ENCODE peak calls at places on chromosome 3, in six cellular contexts. One of them, this sample, is unnamed.

GRCh38 chr3:38108649-38109579 is 28.0 kb downstream of the ACAA1 start:
- DNase-seq in HT1080: no peak
- DNase-seq in GM04504: no peak
- DNase-seq in RWPE1: no peak
- DNase-seq in IMR-90: no peak
- DNase-seq in activated naive CD8-positive, alpha-beta T cell treated with anti-CD3 and anti-CD28 coated beads for 36 hours: no peak
- DNase-seq in this sample: no peak

GRCh38 chr3:50972029-50972428 is 297.3 kb downstream of the DOCK3 start:
- DNase-seq in HT1080: no peak
- DNase-seq in GM04504: no peak
- DNase-seq in RWPE1: no peak
- DNase-seq in IMR-90: no peak
- DNase-seq in activated naive CD8-positive, alpha-beta T cell treated with anti-CD3 and anti-CD28 coated beads for 36 hours: no peak
- DNase-seq in this sample: no peak

GRCh38 chr3:169044341-169045113 is 619.0 kb downstream of the MECOM start:
- DNase-seq in HT1080: peak
- DNase-seq in GM04504: peak
- DNase-seq in RWPE1: peak
- DNase-seq in IMR-90: peak
- DNase-seq in activated naive CD8-positive, alpha-beta T cell treated with anti-CD3 and anti-CD28 coated beads for 36 hours: no peak
- DNase-seq in this sample: no peak

GRCh38 chr3:76679510-76679909 is 360.4 kb upstream of the ROBO2 start:
- DNase-seq in HT1080: no peak
- DNase-seq in GM04504: no peak
- DNase-seq in RWPE1: no peak
- DNase-seq in IMR-90: no peak
- DNase-seq in activated naive CD8-positive, alpha-beta T cell treated with anti-CD3 and anti-CD28 coated beads for 36 hours: no peak
- DNase-seq in this sample: no peak

GRCh38 chr3:185402561-185402960 is 39.6 kb downstream of the MAP3K13 start:
- DNase-seq in HT1080: no peak
- DNase-seq in GM04504: no peak
- DNase-seq in RWPE1: no peak
- DNase-seq in IMR-90: peak
- DNase-seq in activated naive CD8-positive, alpha-beta T cell treated with anti-CD3 and anti-CD28 coated beads for 36 hours: no peak
- DNase-seq in this sample: no peak

GRCh38 chr3:169041677-169042171 is 621.8 kb downstream of the MECOM start:
- DNase-seq in HT1080: peak
- DNase-seq in GM04504: no peak
- DNase-seq in RWPE1: peak
- DNase-seq in IMR-90: peak
- DNase-seq in activated naive CD8-positive, alpha-beta T cell treated with anti-CD3 and anti-CD28 coated beads for 36 hours: no peak
- DNase-seq in this sample: no peak

GRCh38 chr3:105970283-105970682 is 101.5 kb upstream of the CBLB start:
- DNase-seq in HT1080: peak
- DNase-seq in GM04504: peak
- DNase-seq in RWPE1: peak
- DNase-seq in IMR-90: peak
- DNase-seq in activated naive CD8-positive, alpha-beta T cell treated with anti-CD3 and anti-CD28 coated beads for 36 hours: no peak
- DNase-seq in this sample: no peak

GRCh38 chr3:28575748-28576589 is 227.3 kb upstream of the AZI2 start:
- DNase-seq in HT1080: no peak
- DNase-seq in GM04504: no peak
- DNase-seq in RWPE1: no peak
- DNase-seq in IMR-90: no peak
- DNase-seq in activated naive CD8-positive, alpha-beta T cell treated with anti-CD3 and anti-CD28 coated beads for 36 hours: no peak
- DNase-seq in this sample: no peak

GRCh38 chr3:168467085-168467714 is 371.5 kb upstream of the GOLIM4 start:
- DNase-seq in HT1080: peak
- DNase-seq in GM04504: no peak
- DNase-seq in RWPE1: no peak
- DNase-seq in IMR-90: peak
- DNase-seq in activated naive CD8-positive, alpha-beta T cell treated with anti-CD3 and anti-CD28 coated beads for 36 hours: no peak
- DNase-seq in this sample: no peak

GRCh38 chr3:102348904-102349303 is 85.9 kb upstream of the ZPLD1 start:
- DNase-seq in HT1080: no peak
- DNase-seq in GM04504: no peak
- DNase-seq in RWPE1: no peak
- DNase-seq in IMR-90: no peak
- DNase-seq in activated naive CD8-positive, alpha-beta T cell treated with anti-CD3 and anti-CD28 coated beads for 36 hours: no peak
- DNase-seq in this sample: no peak

GRCh38 chr3:23991236-23992050 is 46.4 kb downstream of the NR1D2 start:
- DNase-seq in HT1080: peak
- DNase-seq in GM04504: no peak
- DNase-seq in RWPE1: no peak
- DNase-seq in IMR-90: peak
- DNase-seq in activated naive CD8-positive, alpha-beta T cell treated with anti-CD3 and anti-CD28 coated beads for 36 hours: no peak
- DNase-seq in this sample: no peak

GRCh38 chr3:33425456-33425855 is 14.7 kb downstream of the UBP1 start:
- DNase-seq in HT1080: no peak
- DNase-seq in GM04504: no peak
- DNase-seq in RWPE1: no peak
- DNase-seq in IMR-90: no peak
- DNase-seq in activated naive CD8-positive, alpha-beta T cell treated with anti-CD3 and anti-CD28 coated beads for 36 hours: no peak
- DNase-seq in this sample: no peak

GRCh38 chr3:64741344-64741743 is 53.5 kb upstream of the ADAMTS9 start:
- DNase-seq in HT1080: no peak
- DNase-seq in GM04504: no peak
- DNase-seq in RWPE1: no peak
- DNase-seq in IMR-90: peak
- DNase-seq in activated naive CD8-positive, alpha-beta T cell treated with anti-CD3 and anti-CD28 coated beads for 36 hours: no peak
- DNase-seq in this sample: no peak

GRCh38 chr3:178419078-178419477 is 117.2 kb upstream of the KCNMB2 start:
- DNase-seq in HT1080: peak
- DNase-seq in GM04504: no peak
- DNase-seq in RWPE1: peak
- DNase-seq in IMR-90: peak
- DNase-seq in activated naive CD8-positive, alpha-beta T cell treated with anti-CD3 and anti-CD28 coated beads for 36 hours: no peak
- DNase-seq in this sample: no peak

GRCh38 chr3:51963951-51964451 is 3.3 kb downstream of the PCBP4 start:
- DNase-seq in HT1080: no peak
- DNase-seq in GM04504: no peak
- DNase-seq in RWPE1: no peak
- DNase-seq in IMR-90: no peak
- DNase-seq in activated naive CD8-positive, alpha-beta T cell treated with anti-CD3 and anti-CD28 coated beads for 36 hours: no peak
- DNase-seq in this sample: no peak

GRCh38 chr3:39381432-39381831 is 1.7 kb upstream of the SLC25A38 start:
- DNase-seq in HT1080: no peak
- DNase-seq in GM04504: no peak
- DNase-seq in RWPE1: no peak
- DNase-seq in IMR-90: no peak
- DNase-seq in activated naive CD8-positive, alpha-beta T cell treated with anti-CD3 and anti-CD28 coated beads for 36 hours: no peak
- DNase-seq in this sample: no peak

GRCh38 chr3:29486087-29486486 is 205.2 kb downstream of the RBMS3 start:
- DNase-seq in HT1080: no peak
- DNase-seq in GM04504: peak
- DNase-seq in RWPE1: peak
- DNase-seq in IMR-90: peak
- DNase-seq in activated naive CD8-positive, alpha-beta T cell treated with anti-CD3 and anti-CD28 coated beads for 36 hours: no peak
- DNase-seq in this sample: no peak

GRCh38 chr3:127171721-127172120 is 21.2 kb upstream of the PRR23E start:
- DNase-seq in HT1080: no peak
- DNase-seq in GM04504: no peak
- DNase-seq in RWPE1: no peak
- DNase-seq in IMR-90: no peak
- DNase-seq in activated naive CD8-positive, alpha-beta T cell treated with anti-CD3 and anti-CD28 coated beads for 36 hours: no peak
- DNase-seq in this sample: no peak

GRCh38 chr3:128875556-128876120 is 3.8 kb upstream of the ACAD9 start:
- DNase-seq in HT1080: no peak
- DNase-seq in GM04504: no peak
- DNase-seq in RWPE1: no peak
- DNase-seq in IMR-90: no peak
- DNase-seq in activated naive CD8-positive, alpha-beta T cell treated with anti-CD3 and anti-CD28 coated beads for 36 hours: peak
- DNase-seq in this sample: no peak

GRCh38 chr3:183904833-183905780 is 20.4 kb upstream of the PARL start:
- DNase-seq in HT1080: no peak
- DNase-seq in GM04504: no peak
- DNase-seq in RWPE1: no peak
- DNase-seq in IMR-90: no peak
- DNase-seq in activated naive CD8-positive, alpha-beta T cell treated with anti-CD3 and anti-CD28 coated beads for 36 hours: no peak
- DNase-seq in this sample: no peak

GRCh38 chr3:140145501-140145900 is 210.5 kb downstream of the CLSTN2 start:
- DNase-seq in HT1080: no peak
- DNase-seq in GM04504: no peak
- DNase-seq in RWPE1: no peak
- DNase-seq in IMR-90: no peak
- DNase-seq in activated naive CD8-positive, alpha-beta T cell treated with anti-CD3 and anti-CD28 coated beads for 36 hours: no peak
- DNase-seq in this sample: no peak

GRCh38 chr3:40990062-40990456 is 209.2 kb upstream of the CTNNB1 start:
- DNase-seq in HT1080: no peak
- DNase-seq in GM04504: no peak
- DNase-seq in RWPE1: no peak
- DNase-seq in IMR-90: no peak
- DNase-seq in activated naive CD8-positive, alpha-beta T cell treated with anti-CD3 and anti-CD28 coated beads for 36 hours: no peak
- DNase-seq in this sample: no peak

GRCh38 chr3:101849714-101850326 is 506 bp downstream of the NFKBIZ start:
- DNase-seq in HT1080: no peak
- DNase-seq in GM04504: no peak
- DNase-seq in RWPE1: no peak
- DNase-seq in IMR-90: no peak
- DNase-seq in activated naive CD8-positive, alpha-beta T cell treated with anti-CD3 and anti-CD28 coated beads for 36 hours: peak
- DNase-seq in this sample: peak

GRCh38 chr3:45311953-45312795 is 76.2 kb upstream of the LARS2 start:
- DNase-seq in HT1080: no peak
- DNase-seq in GM04504: no peak
- DNase-seq in RWPE1: no peak
- DNase-seq in IMR-90: peak
- DNase-seq in activated naive CD8-positive, alpha-beta T cell treated with anti-CD3 and anti-CD28 coated beads for 36 hours: no peak
- DNase-seq in this sample: no peak

GRCh38 chr3:184540777-184541681 is 20.6 kb upstream of the EPHB3 start:
- DNase-seq in HT1080: peak
- DNase-seq in GM04504: no peak
- DNase-seq in RWPE1: peak
- DNase-seq in IMR-90: peak
- DNase-seq in activated naive CD8-positive, alpha-beta T cell treated with anti-CD3 and anti-CD28 coated beads for 36 hours: peak
- DNase-seq in this sample: peak

GRCh38 chr3:171676600-171677175 is 133.6 kb downstream of the PLD1 start:
- DNase-seq in HT1080: no peak
- DNase-seq in GM04504: no peak
- DNase-seq in RWPE1: no peak
- DNase-seq in IMR-90: no peak
- DNase-seq in activated naive CD8-positive, alpha-beta T cell treated with anti-CD3 and anti-CD28 coated beads for 36 hours: no peak
- DNase-seq in this sample: no peak

GRCh38 chr3:171183042-171183441 is 156.5 kb upstream of the SLC2A2 start:
- DNase-seq in HT1080: no peak
- DNase-seq in GM04504: no peak
- DNase-seq in RWPE1: no peak
- DNase-seq in IMR-90: peak
- DNase-seq in activated naive CD8-positive, alpha-beta T cell treated with anti-CD3 and anti-CD28 coated beads for 36 hours: no peak
- DNase-seq in this sample: no peak

GRCh38 chr3:113825090-113825489 is 13.5 kb upstream of the GRAMD1C start:
- DNase-seq in HT1080: peak
- DNase-seq in GM04504: no peak
- DNase-seq in RWPE1: no peak
- DNase-seq in IMR-90: peak
- DNase-seq in activated naive CD8-positive, alpha-beta T cell treated with anti-CD3 and anti-CD28 coated beads for 36 hours: no peak
- DNase-seq in this sample: no peak

GRCh38 chr3:99128740-99129505 is 227.4 kb upstream of the DCBLD2 start:
- DNase-seq in HT1080: peak
- DNase-seq in GM04504: peak
- DNase-seq in RWPE1: peak
- DNase-seq in IMR-90: peak
- DNase-seq in activated naive CD8-positive, alpha-beta T cell treated with anti-CD3 and anti-CD28 coated beads for 36 hours: no peak
- DNase-seq in this sample: no peak

GRCh38 chr3:162729686-162730085 is 1233.1 kb downstream of the OTOL1 start:
- DNase-seq in HT1080: peak
- DNase-seq in GM04504: no peak
- DNase-seq in RWPE1: no peak
- DNase-seq in IMR-90: peak
- DNase-seq in activated naive CD8-positive, alpha-beta T cell treated with anti-CD3 and anti-CD28 coated beads for 36 hours: no peak
- DNase-seq in this sample: no peak

GRCh38 chr3:51944541-51945021 is 2.4 kb downstream of the PARP3 start:
- DNase-seq in HT1080: no peak
- DNase-seq in GM04504: no peak
- DNase-seq in RWPE1: no peak
- DNase-seq in IMR-90: no peak
- DNase-seq in activated naive CD8-positive, alpha-beta T cell treated with anti-CD3 and anti-CD28 coated beads for 36 hours: no peak
- DNase-seq in this sample: no peak

GRCh38 chr3:69403406-69403934 is 17.6 kb upstream of the FRMD4B start:
- DNase-seq in HT1080: no peak
- DNase-seq in GM04504: no peak
- DNase-seq in RWPE1: no peak
- DNase-seq in IMR-90: no peak
- DNase-seq in activated naive CD8-positive, alpha-beta T cell treated with anti-CD3 and anti-CD28 coated beads for 36 hours: no peak
- DNase-seq in this sample: no peak

GRCh38 chr3:56826831-56827722 is 25.3 kb upstream of the ARHGEF3 start:
- DNase-seq in HT1080: peak
- DNase-seq in GM04504: no peak
- DNase-seq in RWPE1: no peak
- DNase-seq in IMR-90: peak
- DNase-seq in activated naive CD8-positive, alpha-beta T cell treated with anti-CD3 and anti-CD28 coated beads for 36 hours: no peak
- DNase-seq in this sample: no peak

GRCh38 chr3:48561045-48561736 is 2.4 kb downstream of the UCN2 start:
- DNase-seq in HT1080: peak
- DNase-seq in GM04504: no peak
- DNase-seq in RWPE1: no peak
- DNase-seq in IMR-90: peak
- DNase-seq in activated naive CD8-positive, alpha-beta T cell treated with anti-CD3 and anti-CD28 coated beads for 36 hours: peak
- DNase-seq in this sample: no peak